ENCODE peak calls at places on chromosomes 16 and 17, in five cellular contexts. G, F, X, I and V are unnamed samples.

GRCh38 chr16:572865-573650 is 3.3 kb downstream of the PIGQ start:
- DNase-seq in G (no peak), F (no peak), X (no peak), I (no peak), V (no peak)

GRCh38 chr17:9432867-9433495 is 142.6 kb downstream of the STX8 start:
- DNase-seq in G (no peak), F (no peak), X (no peak), I (no peak), V (no peak)

GRCh38 chr16:65002265-65002664 is 119.6 kb downstream of the CDH11 start:
- DNase-seq in G (no peak), F (no peak), X (no peak), I (no peak), V (no peak)

GRCh38 chr17:54785643-54786258 is 114.9 kb upstream of the TOM1L1 start:
- DNase-seq in G (no peak), F (no peak), X (no peak), I (no peak), V (no peak)

GRCh38 chr16:11047057-11047456 is 102.7 kb downstream of the CLEC16A start:
- DNase-seq in G (no peak), F (peak), X (no peak), I (no peak), V (no peak)

GRCh38 chr17:72719582-72720493 is 372.6 kb downstream of the SLC39A11 start:
- DNase-seq in G (no peak), F (no peak), X (peak), I (no peak), V (no peak)

GRCh38 chr16:4048481-4048880 is 67.8 kb downstream of the ADCY9 start:
- DNase-seq in G (no peak), F (no peak), X (no peak), I (no peak), V (no peak)

GRCh38 chr16:27096375-27096774 is 29.6 kb downstream of the C16orf82 start:
- DNase-seq in G (no peak), F (no peak), X (no peak), I (no peak), V (no peak)

GRCh38 chr17:73715714-73716113 is 71.5 kb upstream of the SDK2 start:
- DNase-seq in G (no peak), F (no peak), X (no peak), I (no peak), V (no peak)

GRCh38 chr16:89383095-89384003 is 107.0 kb downstream of the ANKRD11 start:
- DNase-seq in G (peak), F (peak), X (no peak), I (peak), V (no peak)